ENCODE peak calls at places on chromosomes 4 and X, in four cellular contexts. F is PC-9, C is DND-41, W is cardiac muscle cell. Y is an unnamed sample.

GRCh38 chr4:7805533-7806079 is 134.1 kb downstream of the AFAP1 start:
- DNase-seq in F (peak; percentile 85), C (no peak), W (peak; percentile 98), Y (no peak)

GRCh38 chrX:46595084-46595483 is 21.5 kb downstream of the CHST7 start:
- DNase-seq in F (no peak), C (no peak), W (no peak), Y (no peak)

GRCh38 chrX:147699061-147699460 is 212.7 kb upstream of the FMR1 start:
- DNase-seq in F (no peak), C (no peak), W (no peak), Y (no peak)

GRCh38 chrX:12949205-12949926 is 25.5 kb upstream of the TMSB4X start:
- DNase-seq in F (no peak), C (no peak), W (peak; percentile 41), Y (no peak)

GRCh38 chrX:152896450-152896849 is 1.4 kb upstream of the ZNF185 start:
- DNase-seq in F (peak; percentile 81), C (no peak), W (no peak), Y (no peak)

GRCh38 chr4:33649015-33649414 is 2595.3 kb downstream of the ARAP2 start:
- DNase-seq in F (no peak), C (no peak), W (peak; percentile 66), Y (no peak)

GRCh38 chr4:111512081-111512774 is 633.0 kb upstream of the FAM241A start:
- DNase-seq in F (peak; percentile 1), C (no peak), W (peak; percentile 89), Y (no peak)

GRCh38 chrX:138014577-138014976 is 448.6 kb downstream of the ZIC3 start:
- DNase-seq in F (no peak), C (no peak), W (no peak), Y (no peak)

GRCh38 chr4:16785800-16786527 is 112.5 kb downstream of the LDB2 start:
- DNase-seq in F (no peak), C (no peak), W (peak; percentile 35), Y (no peak)

GRCh38 chr4:55903577-55903976 is 45.2 kb upstream of the CEP135 start:
- DNase-seq in F (no peak), C (no peak), W (no peak), Y (no peak)

GRCh38 chr4:144574004-144574403 is 72.0 kb upstream of the HHIP start:
- DNase-seq in F (no peak), C (peak; percentile 24), W (no peak), Y (no peak)

GRCh38 chr4:110510955-110511544 is 35.1 kb downstream of the ENPEP start:
- DNase-seq in F (no peak), C (no peak), W (peak; percentile 76), Y (peak; percentile 68)

GRCh38 chrX:48083212-48083611 is 11.8 kb upstream of the ZNF630 start:
- DNase-seq in F (peak; percentile 18), C (peak; percentile 51), W (peak; percentile 61), Y (peak; percentile 54)

GRCh38 chrX:75273483-75273882 is 402 bp upstream of the UPRT start:
- DNase-seq in F (no peak), C (peak; percentile 3), W (peak; percentile 29), Y (no peak)

GRCh38 chr4:23237771-23238170 is 545.0 kb downstream of the GBA3 start:
- DNase-seq in F (no peak), C (no peak), W (peak; percentile 12), Y (no peak)

GRCh38 chr4:89800012-89800516 is 36.9 kb downstream of the SNCA start:
- DNase-seq in F (no peak), C (no peak), W (peak; percentile 60), Y (no peak)

GRCh38 chr4:118280501-118281218 is 72.1 kb downstream of the PRSS12 start:
- DNase-seq in F (peak; percentile 35), C (peak; percentile 47), W (peak; percentile 77), Y (peak; percentile 69)

GRCh38 chr4:8159522-8160232 is 1.1 kb upstream of the ABLIM2 start:
- DNase-seq in F (no peak), C (no peak), W (no peak), Y (no peak)

GRCh38 chrX:130081421-130082045 is 28.8 kb downstream of the ELF4 start:
- DNase-seq in F (no peak), C (no peak), W (no peak), Y (no peak)

GRCh38 chrX:45479835-45480422 is 279.3 kb upstream of the DIPK2B start:
- DNase-seq in F (peak; percentile 13), C (no peak), W (peak; percentile 58), Y (no peak)

GRCh38 chr4:42150653-42151567 is 1.5 kb downstream of the BEND4 start:
- DNase-seq in F (no peak), C (no peak), W (no peak), Y (no peak)

DNA sequence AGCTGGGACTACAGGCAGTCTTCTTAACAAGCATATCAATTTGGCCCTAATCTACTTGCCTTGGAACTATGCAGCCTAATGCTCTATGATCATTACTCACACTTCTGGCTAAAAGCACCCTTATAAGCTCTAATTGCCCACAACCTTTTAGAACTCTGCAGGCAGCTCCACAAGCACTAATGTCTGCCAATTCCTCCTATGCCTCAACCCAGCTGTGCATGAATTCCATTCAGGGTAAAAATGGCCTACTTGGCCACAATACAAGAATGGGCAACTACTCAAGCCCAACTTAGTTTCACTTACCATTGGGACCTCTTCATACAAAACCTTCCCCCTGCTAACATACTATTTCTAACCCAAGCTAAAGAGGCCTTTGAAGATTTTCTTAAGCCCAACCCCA is 51.7 kb downstream of the ZNF718 start:
- DNase-seq in F (no peak), C (no peak), W (no peak), Y (no peak)
- H3K9me3 ChIP-seq in F (no peaks in the 10 kb centered on the region), C (peaks cover 58% of the 10 kb centered on the region), W (peaks cover 5% of the 10 kb centered on the region), Y (peaks cover 86% of the 10 kb centered on the region)

GRCh38 chrX:63421411-63421810 is 70.3 kb upstream of the SPIN4 start:
- DNase-seq in F (no peak), C (no peak), W (no peak), Y (no peak)

GRCh38 chrX:63426519-63426918 is 75.4 kb upstream of the SPIN4 start:
- DNase-seq in F (no peak), C (no peak), W (no peak), Y (no peak)

GRCh38 chrX:63428348-63428747 is 77.2 kb upstream of the SPIN4 start:
- DNase-seq in F (peak; percentile 20), C (no peak), W (no peak), Y (no peak)

GRCh38 chrX:63418211-63418610 is 67.1 kb upstream of the SPIN4 start:
- DNase-seq in F (no peak), C (no peak), W (no peak), Y (no peak)

GRCh38 chrX:63424063-63424462 is 72.9 kb upstream of the SPIN4 start:
- DNase-seq in F (peak; percentile 47), C (no peak), W (no peak), Y (no peak)
- H3K27ac ChIP-seq in F (peak overlapping the region; percentile 75), C (no peak overlapping the region), W (no peak overlapping the region), Y (no peak overlapping the region)

GRCh38 chr4:3384771-3385701 is 56.7 kb upstream of the HGFAC start:
- DNase-seq in F (no peak), C (no peak), W (no peak), Y (no peak)
- H3K4me3 ChIP-seq in F (no peak overlapping the region), C (no peak overlapping the region), W (no peak overlapping the region), Y (no peak overlapping the region)

DNA sequence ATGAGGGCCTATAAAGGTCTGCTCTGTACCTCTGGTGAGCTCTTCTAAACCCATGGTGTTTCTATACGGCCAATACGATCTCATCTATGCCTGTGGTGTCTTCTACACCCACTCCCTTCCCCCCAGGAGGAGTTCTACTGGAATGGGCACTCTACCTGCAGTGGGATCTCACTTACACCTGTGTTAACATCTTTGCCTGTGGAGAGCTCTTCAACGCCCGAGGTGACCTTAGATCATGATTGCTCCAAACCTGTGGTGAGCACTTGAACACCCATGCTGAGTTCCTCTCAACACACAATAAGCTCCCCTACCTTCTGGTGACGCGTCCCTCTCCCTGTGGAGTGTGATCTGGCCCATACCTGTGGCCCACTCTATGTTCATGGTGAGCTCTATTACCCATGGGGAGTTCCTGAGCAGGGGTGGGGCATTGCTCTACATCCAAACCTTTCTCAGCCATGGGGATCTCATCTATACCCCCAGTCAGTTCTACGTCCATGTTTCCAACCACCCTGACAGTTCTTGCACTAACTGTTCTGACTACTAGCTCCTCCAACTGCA is 48.6 kb downstream of the BCOR start:
- DNase-seq in F (no peak), C (no peak), W (no peak), Y (no peak)
- H3K9me3 ChIP-seq in F (no peaks in the 10 kb centered on the region), C (peaks cover 29% of the 10 kb centered on the region), W (peaks cover 2% of the 10 kb centered on the region), Y (peaks cover 34% of the 10 kb centered on the region)

GRCh38 chrX:119467842-119468185 is 430 bp upstream of the SLC25A5 start:
- DNase-seq in F (no peak), C (no peak), W (no peak), Y (no peak)

GRCh38 chrX:119466970-119467369 is 1.3 kb upstream of the SLC25A5 start:
- DNase-seq in F (no peak), C (no peak), W (no peak), Y (no peak)

GRCh38 chrX:119468930-119469635 is 839 bp downstream of the SLC25A5 start:
- DNase-seq in F (peak; percentile 94), C (peak; percentile 87), W (peak; percentile 87), Y (peak; percentile 87)

GRCh38 chrX:119468186-119468929 is at the start of gene SLC25A5:
- DNase-seq in F (peak; percentile 91), C (peak; percentile 88), W (peak; percentile 87), Y (peak; percentile 81)

GRCh38 chrX:119467433-119467832 is 811 bp upstream of the SLC25A5 start:
- DNase-seq in F (no peak), C (no peak), W (no peak), Y (no peak)
- H3K27ac ChIP-seq in F (no peak overlapping the region), C (peak overlapping the region; percentile 71), W (no peak overlapping the region), Y (no peak overlapping the region)

GRCh38 chr4:6771229-6771671 is 11.3 kb upstream of the KIAA0232 start:
- DNase-seq in F (peak; percentile 87), C (no peak), W (peak; percentile 42), Y (no peak)

GRCh38 chr4:6770581-6771228 is 11.8 kb upstream of the KIAA0232 start:
- DNase-seq in F (no peak), C (no peak), W (no peak), Y (no peak)

GRCh38 chr4:6773616-6774540 is 8.6 kb upstream of the KIAA0232 start:
- DNase-seq in F (no peak), C (no peak), W (no peak), Y (no peak)

GRCh38 chr4:6773106-6773505 is 9.4 kb upstream of the KIAA0232 start:
- DNase-seq in F (peak; percentile 82), C (no peak), W (no peak), Y (no peak)

DNA sequence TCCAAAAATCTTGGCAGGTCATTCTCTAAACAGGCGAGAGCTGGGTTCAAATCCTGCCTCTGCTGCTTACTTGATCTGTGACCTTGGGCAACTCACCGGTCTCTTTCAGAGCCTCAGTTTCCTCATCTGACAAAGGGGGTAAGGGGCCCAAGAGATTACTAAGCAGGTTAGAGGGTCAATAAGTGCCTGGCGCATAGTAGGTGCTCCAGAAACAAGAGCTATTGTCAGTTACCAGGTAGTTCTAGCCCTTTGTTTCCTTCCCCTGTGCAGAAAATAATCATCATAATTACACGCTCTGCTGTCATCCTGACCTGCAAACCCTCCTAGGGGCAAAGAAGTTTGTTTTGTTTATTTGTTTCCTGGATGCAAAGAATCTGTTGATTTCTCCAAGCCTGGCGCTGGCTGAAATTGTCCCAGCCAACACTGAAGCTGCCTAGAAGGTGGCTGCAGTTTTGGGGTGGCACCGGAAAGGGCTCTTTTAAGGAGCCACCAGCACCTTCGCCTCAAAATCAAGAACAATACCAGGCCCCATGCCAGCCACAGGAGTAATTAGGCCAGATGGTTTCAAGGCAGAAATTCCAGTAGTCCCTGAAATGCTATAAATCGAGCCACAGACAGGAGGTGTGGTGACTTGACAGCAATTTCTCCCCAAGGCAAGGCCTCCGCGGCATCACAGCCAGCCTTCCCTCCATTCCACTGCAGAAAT is 10.2 kb upstream of the KIAA0232 start:
- DNase-seq in F (peak; percentile 77), C (no peak), W (no peak), Y (no peak)
- H3K4me3 ChIP-seq in F (no peak overlapping the region), C (no peak overlapping the region), W (no peak overlapping the region), Y (no peak overlapping the region)